ENCODE peak calls at places on chromosomes 7 and 10, in ten cellular contexts. G is sigmoid colon, H is HCT116, W is transverse colon, L is esophagus muscularis mucosa, U is prostate gland, V is vagina, R is spleen, B is suprapubic skin, O is upper lobe of left lung. P is an unnamed sample. For H3K36me3, the result is how much of the 10 kb centered on the place peaks cover.

GRCh38 chr7:101237206-101238067 is at the start of gene CLDN15:
- DNase-seq in B (peak), W (peak), V (no peak), R (peak), H (no peak), U (no peak), G (peak), L (peak), O (peak), P (no peak)

GRCh38 chr10:61486738-61487396 is 33.7 kb upstream of the TMEM26 start:
- DNase-seq in U (no peak), H (no peak), L (no peak), O (no peak), G (no peak), W (no peak), V (no peak), B (no peak), R (no peak), P (no peak)

GRCh38 chr7:1651031-1651446 is 19.0 kb upstream of the ELFN1 start:
- DNase-seq in G (no peak), O (no peak), V (no peak), W (no peak), R (no peak), U (no peak), H (no peak), B (no peak), L (no peak), P (no peak)

GRCh38 chr10:27998178-27998953 is 513 bp downstream of the ODAD2 start:
- DNase-seq in B (no peak), O (peak), R (peak), G (peak), W (peak), L (no peak), H (no peak), U (peak), V (no peak), P (no peak)

GRCh38 chr10:29712108-29712507 is 77.3 kb upstream of the SVIL start:
- DNase-seq in H (no peak), R (no peak), U (no peak), G (no peak), V (no peak), B (no peak), W (no peak), O (no peak), L (no peak), P (no peak)

GRCh38 chr7:142432386-142432785 is 174.5 kb upstream of the PRSS58 start:
- DNase-seq in G (no peak), U (no peak), O (no peak), V (no peak), R (no peak), B (no peak), L (no peak), W (no peak), H (no peak), P (no peak)

GRCh38 chr7:120583835-120584586 is 273.9 kb downstream of the TSPAN12 start:
- DNase-seq in U (no peak), V (no peak), W (no peak), O (no peak), R (no peak), G (no peak), B (no peak), H (peak), L (no peak), P (no peak)

GRCh38 chr7:39826166-39826565 is 123.9 kb upstream of the CDK13 start:
- DNase-seq in R (no peak), L (peak), O (no peak), W (no peak), B (no peak), U (no peak), H (no peak), G (no peak), V (no peak), P (no peak)

GRCh38 chr7:112079122-112079521 is 127.1 kb downstream of the DOCK4 start:
- DNase-seq in V (no peak), H (no peak), R (no peak), B (no peak), W (no peak), O (no peak), U (no peak), G (no peak), L (no peak), P (no peak)

GRCh38 chr10:132389631-132390454 is 7.2 kb upstream of the PWWP2B start:
- DNase-seq in V (no peak), O (peak), H (no peak), L (no peak), W (peak), R (peak), U (no peak), G (peak), B (peak), P (peak)

GRCh38 chr10:132270256-132270655 is 37.5 kb downstream of the STK32C start:
- DNase-seq in U (no peak), V (no peak), W (no peak), B (peak), L (no peak), R (peak), O (peak), G (no peak), H (no peak), P (no peak)

GRCh38 chr7:108581655-108582491 is 12.2 kb downstream of the DNAJB9 start:
- DNase-seq in W (no peak), V (no peak), L (no peak), G (no peak), H (no peak), O (no peak), B (no peak), U (peak), R (no peak), P (no peak)

GRCh38 chr7:144812379-144813283 is 23.2 kb downstream of the TPK1 start:
- DNase-seq in W (no peak), R (no peak), U (no peak), V (no peak), H (no peak), G (no peak), O (no peak), B (no peak), L (no peak), P (no peak)

GRCh38 chr10:114408968-114409444 is 4.7 kb upstream of the AFAP1L2 start:
- DNase-seq in W (no peak), B (no peak), H (no peak), U (no peak), O (no peak), L (no peak), V (no peak), R (no peak), G (peak), P (no peak)

GRCh38 chr7:32378991-32379390 is 111.2 kb downstream of the LSM5 start:
- DNase-seq in G (no peak), W (no peak), H (no peak), V (no peak), U (no peak), O (no peak), L (peak), R (no peak), B (no peak), P (no peak)

GRCh38 chr10:133013478-133013877 is 71.1 kb upstream of the CFAP46 start:
- DNase-seq in O (peak), B (no peak), L (no peak), U (no peak), H (no peak), G (no peak), V (no peak), W (peak), R (peak), P (no peak)

GRCh38 chr7:92343719-92344118 is 97.9 kb downstream of the ANKIB1 start:
- DNase-seq in O (no peak), V (no peak), B (no peak), U (no peak), H (no peak), L (no peak), R (no peak), W (no peak), G (no peak), P (no peak)

GRCh38 chr7:95927781-95928180 is 155.4 kb downstream of the DYNC1I1 start:
- DNase-seq in O (peak), L (no peak), H (no peak), R (no peak), U (no peak), V (no peak), W (no peak), B (no peak), G (no peak), P (no peak)

GRCh38 chr7:139618482-139619366 is 95.2 kb downstream of the CLEC2L start:
- DNase-seq in L (no peak), W (peak), O (peak), V (no peak), H (peak), R (no peak), G (no peak), U (peak), B (no peak), P (no peak)

GRCh38 chr10:79127151-79127961 is 58.6 kb downstream of the ZMIZ1 start:
- DNase-seq in B (peak), V (no peak), H (peak), U (peak), O (no peak), G (peak), L (no peak), R (no peak), W (peak), P (peak)

GRCh38 chr10:1289591-1289990 is 233.4 kb downstream of the WDR37 start:
- DNase-seq in V (no peak), W (no peak), H (no peak), G (no peak), R (no peak), B (no peak), L (no peak), U (no peak), O (peak), P (no peak)

GRCh38 chr10:28875535-28876208 is 198.4 kb downstream of the BAMBI start:
- DNase-seq in O (no peak), H (no peak), B (no peak), W (no peak), L (no peak), V (no peak), U (no peak), R (no peak), G (no peak), P (no peak)

GRCh38 chr7:149292101-149292823 is 30.3 kb downstream of the ZNF783 start:
- DNase-seq in R (no peak), L (no peak), O (no peak), W (no peak), H (no peak), U (no peak), V (no peak), G (no peak), B (no peak), P (no peak)

GRCh38 chr10:33862706-33863105 is 528.2 kb upstream of the NRP1 start:
- DNase-seq in O (peak), G (no peak), R (no peak), V (no peak), W (no peak), U (no peak), L (peak), H (no peak), B (no peak), P (no peak)

GRCh38 chr7:142461437-142461836 is 203.6 kb upstream of the PRSS58 start:
- DNase-seq in O (no peak), H (no peak), V (no peak), R (no peak), L (no peak), B (no peak), W (no peak), U (no peak), G (no peak), P (no peak)

GRCh38 chr7:13834328-13834761 is 155.1 kb downstream of the ETV1 start:
- DNase-seq in H (no peak), L (no peak), O (no peak), W (no peak), R (no peak), B (no peak), V (no peak), G (no peak), U (no peak), P (no peak)

GRCh38 chr7:76310102-76310957 is 7.9 kb downstream of the HSPB1 start:
- DNase-seq in G (peak), H (no peak), O (no peak), L (no peak), R (no peak), W (peak), U (peak), V (no peak), B (no peak), P (peak)

DNA sequence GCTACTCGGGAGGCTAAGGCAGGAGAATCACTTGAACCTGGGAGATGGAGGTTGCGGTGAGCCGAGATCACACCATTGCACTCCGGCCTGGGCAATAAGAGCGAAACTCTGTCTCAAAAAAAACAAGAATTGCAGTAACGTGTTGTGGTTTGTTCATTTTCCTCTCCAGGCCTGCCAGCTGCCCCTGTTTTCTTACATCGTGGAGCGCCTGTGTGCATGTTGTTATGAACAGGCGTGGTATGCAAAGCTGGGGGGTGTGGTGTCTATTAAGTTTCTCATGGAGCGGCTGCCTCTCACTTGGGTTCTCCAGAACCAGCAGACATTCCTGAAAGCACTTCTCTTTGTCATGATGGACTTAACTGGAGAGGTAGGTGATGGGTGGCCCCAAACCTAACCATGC is 52.1 kb downstream of the TRRAP start:
- DNase-seq in B (no peak), L (no peak), V (no peak), W (peak), G (no peak), O (no peak), U (no peak), R (no peak), H (no peak), P (no peak)
- H3K36me3 ChIP-seq in B (half or more), L (half or more), V (under half), W (half or more), G (half or more), O (half or more), U (under half), R (half or more), H (half or more), P (under half)

GRCh38 chr7:100219271-100219737 is 445 bp upstream of the PVRIG start:
- DNase-seq in H (no peak), W (no peak), U (no peak), L (no peak), O (no peak), B (no peak), V (no peak), G (peak), R (peak), P (no peak)

GRCh38 chr7:100221767-100222444 is 2.2 kb downstream of the PVRIG start:
- DNase-seq in R (no peak), O (no peak), W (no peak), L (no peak), V (no peak), G (no peak), B (no peak), U (no peak), H (no peak), P (no peak)

GRCh38 chr7:100220833-100221718 is 1.3 kb downstream of the PVRIG start:
- DNase-seq in R (peak), L (no peak), B (no peak), W (peak), O (peak), V (no peak), H (no peak), G (no peak), U (no peak), P (peak)

DNA sequence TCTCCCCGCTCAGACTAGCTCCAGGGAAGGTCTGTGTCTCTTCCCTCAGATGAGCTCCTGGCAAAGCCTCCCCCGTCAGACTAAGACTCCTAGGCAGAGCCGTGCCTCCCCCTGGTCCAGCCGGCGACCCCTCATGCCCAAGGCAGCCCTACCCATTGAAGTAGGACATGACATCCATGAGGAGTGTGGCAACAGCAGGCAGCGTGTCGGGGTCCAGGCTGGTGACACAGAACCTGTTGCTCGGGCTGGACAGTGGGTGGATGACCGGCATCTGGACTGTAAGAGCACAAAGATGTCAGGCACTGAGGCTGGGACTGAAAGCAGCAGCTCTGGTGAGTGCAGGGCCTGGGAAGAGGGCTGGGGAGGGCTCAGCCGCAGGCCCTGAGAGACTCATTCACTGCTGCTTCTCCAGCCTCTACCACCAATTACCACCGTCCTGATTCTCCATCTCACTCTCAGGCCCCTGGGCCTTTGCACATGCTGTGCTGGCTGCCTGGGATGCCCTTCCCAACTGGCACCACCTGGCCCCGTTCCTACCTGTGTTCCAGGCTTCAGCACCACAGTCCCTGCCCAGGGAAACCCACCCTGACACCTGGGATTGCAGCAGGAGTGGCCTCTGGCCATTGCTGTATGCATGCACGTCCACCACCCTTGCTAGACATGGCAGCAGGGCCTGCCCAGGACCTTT is 2.8 kb downstream of the PVRIG start:
- DNase-seq in G (no peak), B (no peak), L (no peak), R (no peak), U (no peak), H (no peak), W (no peak), V (no peak), O (no peak), P (no peak)
- TF ChIP-seq POLR2AphosphoS5 in G (no peak), B (no peak), L (no peak), R (no peak), U (no peak), H (no peak), W (no peak), V (no peak), O (no peak), P (no peak)

GRCh38 chr7:151083824-151084160 is 499 bp upstream of the TMUB1 start:
- DNase-seq in U (no peak), R (no peak), G (no peak), W (no peak), L (no peak), V (no peak), B (no peak), H (no peak), O (no peak), P (no peak)

GRCh38 chr7:151086802-151087246 is 549 bp downstream of the AGAP3 start:
- DNase-seq in R (peak), U (no peak), W (peak), B (no peak), H (no peak), L (no peak), V (no peak), O (peak), G (no peak), P (no peak)

GRCh38 chr7:151085329-151085690 is 965 bp upstream of the AGAP3 start:
- DNase-seq in R (no peak), V (no peak), G (no peak), H (no peak), U (no peak), L (no peak), B (peak), O (no peak), W (no peak), P (no peak)

GRCh38 chr7:151087247-151088018 is 1.2 kb downstream of the AGAP3 start:
- DNase-seq in B (peak), W (peak), O (peak), U (peak), V (no peak), L (no peak), R (peak), H (no peak), G (peak), P (no peak)

GRCh38 chr7:151085691-151086620 is at the start of gene AGAP3:
- DNase-seq in U (peak), G (peak), V (no peak), O (peak), R (peak), L (peak), W (peak), B (peak), H (peak), P (peak)
- TF ChIP-seq POLR2A in U (peak), G (no peak), V (no peak), O (no peak), R (no peak), L (peak), W (peak), B (no peak), H (peak), P (no peak)

DNA sequence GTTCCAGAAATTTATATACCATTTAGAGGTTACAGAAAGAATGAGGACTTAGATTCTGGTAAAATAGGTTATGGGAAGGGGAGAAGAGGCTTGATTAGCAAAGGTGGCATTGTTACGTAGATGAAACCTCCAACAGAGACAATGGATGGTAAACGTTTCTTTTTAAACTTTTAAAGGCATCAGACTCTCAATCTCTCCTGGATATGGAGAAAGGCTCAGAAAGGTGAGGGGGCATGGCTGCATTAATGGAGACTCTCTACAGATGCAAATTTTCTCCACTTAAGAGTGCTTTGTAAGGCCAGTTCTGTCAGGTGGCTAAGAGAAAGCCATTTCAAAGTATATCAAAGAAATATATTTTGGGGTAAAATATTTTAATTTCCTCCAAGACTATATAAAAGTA is 240.9 kb upstream of the PTER start:
- DNase-seq in U (no peak), W (no peak), O (no peak), B (no peak), G (no peak), H (no peak), V (no peak), R (no peak), L (no peak), P (no peak)
- H3K36me3 ChIP-seq in U (under half), W (under half), O (under half), B (under half), G (under half), H (under half), V (under half), R (under half), L (under half), P (under half)

GRCh38 chr7:20238754-20239324 is 21.7 kb upstream of the MACC1 start:
- DNase-seq in B (no peak), G (no peak), W (peak), O (no peak), V (no peak), R (no peak), H (no peak), L (no peak), U (no peak), P (peak)
- TF ChIP-seq POLR2AphosphoS5 in B (no peak), G (no peak), W (no peak), O (no peak), V (no peak), R (no peak), H (no peak), L (no peak), U (no peak), P (no peak)

DNA sequence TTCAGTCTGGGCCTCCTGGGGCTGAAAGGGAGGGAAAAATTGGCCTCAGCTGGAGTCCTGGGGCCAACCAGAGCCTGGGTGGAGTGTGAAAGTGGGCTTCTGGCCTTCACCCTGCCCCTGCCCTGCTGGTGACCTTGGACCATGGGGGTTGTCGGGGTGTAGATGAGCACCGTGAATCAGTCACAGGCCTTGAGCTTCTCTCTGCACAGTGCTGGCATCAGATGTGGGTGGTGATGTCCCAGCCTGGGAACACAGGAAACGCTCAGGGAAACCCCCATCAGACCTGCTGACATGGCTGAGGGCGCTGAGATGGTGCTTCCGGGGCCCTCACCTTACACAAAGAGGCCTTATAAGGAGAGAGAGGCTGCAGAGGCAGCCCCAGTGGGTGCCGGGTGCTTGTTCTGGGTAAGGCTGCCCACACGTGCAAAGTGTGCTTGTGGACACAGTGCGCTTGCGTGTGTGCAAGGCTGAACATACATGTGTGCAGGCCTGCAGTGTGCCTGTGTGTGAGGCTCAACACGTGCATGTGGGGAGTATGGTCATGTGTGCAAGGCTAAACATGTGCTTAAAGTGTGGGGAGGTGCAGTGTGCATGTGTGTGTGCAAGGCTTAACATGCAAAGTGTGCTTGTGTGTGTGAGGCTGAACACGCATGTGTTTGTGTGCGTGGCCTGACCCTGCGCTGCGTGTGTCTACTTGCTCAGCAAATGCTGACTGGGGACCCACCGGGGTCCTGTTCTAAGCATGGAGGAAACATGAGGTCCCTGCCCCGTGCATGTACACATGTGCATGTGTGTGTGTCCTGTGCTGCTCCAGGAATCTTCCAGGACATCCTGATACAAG is 6.5 kb downstream of the ARPC1B start:
- DNase-seq in L (no peak), R (peak), H (no peak), U (no peak), G (no peak), V (no peak), W (peak), O (no peak), B (no peak), P (no peak)
- TF ChIP-seq POLR2A in L (no peak), R (no peak), H (no peak), U (no peak), G (no peak), V (no peak), W (peak), O (no peak), B (no peak), P (no peak)

P was measured in breast epithelium.